ENCODE peak calls at places on chromosomes 16 and 17, in eight cellular contexts. J, X, G, S, E, T, O and C are unnamed samples.

GRCh38 chr17:35291802-35292201 is 48.9 kb downstream of the SLFN5 start:
- DNase-seq in J (no peak), X (no peak), G (no peak), S (no peak), E (no peak), T (no peak), O (no peak), C (no peak)

GRCh38 chr16:19162085-19162484 is 6.0 kb upstream of the SYT17 start:
- DNase-seq in J (no peak), X (no peak), G (no peak), S (no peak), E (no peak), T (no peak), O (no peak), C (no peak)

GRCh38 chr17:82384730-82385429 is 13.3 kb downstream of the UTS2R start:
- DNase-seq in J (peak; percentile 22), X (no peak), G (peak; percentile 88), S (peak; percentile 87), E (no peak), T (no peak), O (no peak), C (no peak)

GRCh38 chr16:22356930-22357634 is 17.3 kb downstream of the CDR2 start:
- DNase-seq in J (no peak), X (no peak), G (no peak), S (no peak), E (no peak), T (no peak), O (no peak), C (no peak)

GRCh38 chr16:86632944-86633343 is 54.6 kb downstream of the FOXL1 start:
- DNase-seq in J (no peak), X (no peak), G (no peak), S (no peak), E (no peak), T (no peak), O (no peak), C (no peak)

GRCh38 chr16:27924411-27925118 is 138.9 kb downstream of the GSG1L start:
- DNase-seq in J (peak; percentile 33), X (no peak), G (no peak), S (no peak), E (no peak), T (no peak), O (no peak), C (no peak)

GRCh38 chr17:80600586-80600985 is 55.9 kb downstream of the RPTOR start:
- DNase-seq in J (no peak), X (no peak), G (no peak), S (no peak), E (no peak), T (no peak), O (no peak), C (no peak)

GRCh38 chr16:48182979-48183537 is 27.3 kb upstream of the ABCC12 start:
- DNase-seq in J (no peak), X (no peak), G (no peak), S (no peak), E (no peak), T (no peak), O (no peak), C (no peak)

GRCh38 chr16:48383877-48384304 is 1.3 kb downstream of the SIAH1 start:
- DNase-seq in J (peak; percentile 81), X (no peak), G (peak; percentile 27), S (no peak), E (no peak), T (peak; percentile 53), O (no peak), C (no peak)

GRCh38 chr16:55302635-55303034 is 21.4 kb upstream of the IRX6 start:
- DNase-seq in J (peak; percentile 64), X (peak; percentile 48), G (no peak), S (no peak), E (no peak), T (no peak), O (no peak), C (no peak)

GRCh38 chr17:75504347-75505151 is 10.8 kb downstream of the CASKIN2 start:
- DNase-seq in J (peak; percentile 49), X (peak; percentile 78), G (peak; percentile 43), S (no peak), E (no peak), T (peak; percentile 55), O (no peak), C (peak; percentile 70)

GRCh38 chr16:49027420-49027819 is 254.2 kb downstream of the CBLN1 start:
- DNase-seq in J (no peak), X (no peak), G (no peak), S (no peak), E (no peak), T (no peak), O (no peak), C (no peak)

GRCh38 chr16:1472974-1473373 is 1.9 kb downstream of the CLCN7 start:
- DNase-seq in J (no peak), X (no peak), G (no peak), S (no peak), E (no peak), T (no peak), O (no peak), C (no peak)

GRCh38 chr17:77580956-77581355 is 377.5 kb upstream of the TNRC6C start:
- DNase-seq in J (no peak), X (no peak), G (no peak), S (no peak), E (no peak), T (no peak), O (peak; percentile 5), C (no peak)

GRCh38 chr17:38712593-38712992 is 7.5 kb downstream of the MLLT6 start:
- DNase-seq in J (no peak), X (no peak), G (no peak), S (no peak), E (no peak), T (no peak), O (no peak), C (no peak)

GRCh38 chr17:19672009-19672837 is 23.7 kb downstream of the ALDH3A2 start:
- DNase-seq in J (no peak), X (peak; percentile 1), G (peak; percentile 65), S (no peak), E (no peak), T (peak; percentile 62), O (peak; percentile 68), C (no peak)

GRCh38 chr16:927931-928330 is 42.9 kb downstream of the LMF1 start:
- DNase-seq in J (no peak), X (no peak), G (no peak), S (no peak), E (no peak), T (no peak), O (no peak), C (no peak)

GRCh38 chr17:47945529-47946508 is 4.4 kb downstream of the PNPO start:
- DNase-seq in J (no peak), X (no peak), G (peak; percentile 57), S (no peak), E (no peak), T (no peak), O (no peak), C (no peak)
- H3K27ac ChIP-seq in J (no peak overlapping the region), X (no peak overlapping the region), G (peak overlapping the region; percentile 99), S (peak overlapping the region; percentile 95), E (peak overlapping the region; percentile 44), T (peak overlapping the region; percentile 86), O (peak overlapping the region; percentile 56), C (no peak overlapping the region)

DNA sequence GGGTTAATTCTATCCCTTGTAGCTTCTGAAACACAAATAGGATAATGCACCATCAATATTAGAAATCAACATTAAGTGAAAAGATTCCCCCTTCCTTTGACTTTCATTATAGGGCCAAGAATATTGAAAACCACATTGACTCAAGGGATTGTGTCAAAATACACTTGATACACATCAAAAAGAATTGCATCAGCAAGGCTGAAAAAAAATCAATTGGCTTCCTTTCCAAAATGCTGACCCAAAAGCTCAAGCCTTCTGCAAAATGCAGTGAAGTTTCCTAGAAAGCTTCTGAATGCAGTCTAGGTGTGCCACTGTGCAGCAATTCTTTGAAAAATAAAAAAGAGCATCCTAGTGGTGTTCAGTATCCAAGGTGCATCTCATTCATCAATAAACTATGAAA is 674.4 kb downstream of the TOX3 start:
- DNase-seq in J (no peak), X (no peak), G (no peak), S (no peak), E (no peak), T (no peak), O (no peak), C (no peak)
- H3K4me3 ChIP-seq in J (no peak overlapping the region), X (no peak overlapping the region), G (no peak overlapping the region), S (no peak overlapping the region), E (no peak overlapping the region), T (no peak overlapping the region), O (no peak overlapping the region), C (no peak overlapping the region)

DNA sequence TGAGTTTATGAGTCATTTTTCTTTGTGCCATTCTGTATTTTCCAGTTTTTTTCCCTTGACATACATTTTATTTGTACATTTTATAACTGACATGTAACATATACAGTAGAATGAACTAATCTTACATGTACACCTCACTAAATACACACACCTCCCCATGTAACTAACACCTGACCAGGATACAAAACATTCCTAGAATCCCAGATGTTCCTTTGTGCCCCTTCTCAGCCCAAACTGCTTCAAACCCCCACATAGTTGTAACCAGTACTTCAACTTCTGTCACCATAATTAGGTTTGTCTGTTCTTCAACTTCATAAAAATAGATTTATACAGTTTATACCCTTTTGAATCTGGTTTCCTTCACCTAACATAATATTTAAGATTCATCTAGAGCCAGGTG is 73.5 kb downstream of the BRIP1 start:
- DNase-seq in J (no peak), X (no peak), G (no peak), S (no peak), E (no peak), T (no peak), O (no peak), C (no peak)
- H3K27ac ChIP-seq in J (no peak overlapping the region), X (no peak overlapping the region), G (no peak overlapping the region), S (no peak overlapping the region), E (no peak overlapping the region), T (no peak overlapping the region), O (no peak overlapping the region), C (no peak overlapping the region)

GRCh38 chr16:79714440-79714839 is 113.9 kb upstream of the MAF start:
- DNase-seq in J (no peak), X (no peak), G (no peak), S (no peak), E (no peak), T (no peak), O (no peak), C (no peak)

GRCh38 chr16:79713609-79714309 is 113.2 kb upstream of the MAF start:
- DNase-seq in J (no peak), X (no peak), G (no peak), S (no peak), E (no peak), T (no peak), O (no peak), C (no peak)

GRCh38 chr16:79717324-79717848 is 116.8 kb upstream of the MAF start:
- DNase-seq in J (peak; percentile 52), X (no peak), G (no peak), S (no peak), E (no peak), T (no peak), O (no peak), C (no peak)

GRCh38 chr16:79716645-79717323 is 116.2 kb upstream of the MAF start:
- DNase-seq in J (no peak), X (no peak), G (no peak), S (no peak), E (no peak), T (no peak), O (no peak), C (no peak)

DNA sequence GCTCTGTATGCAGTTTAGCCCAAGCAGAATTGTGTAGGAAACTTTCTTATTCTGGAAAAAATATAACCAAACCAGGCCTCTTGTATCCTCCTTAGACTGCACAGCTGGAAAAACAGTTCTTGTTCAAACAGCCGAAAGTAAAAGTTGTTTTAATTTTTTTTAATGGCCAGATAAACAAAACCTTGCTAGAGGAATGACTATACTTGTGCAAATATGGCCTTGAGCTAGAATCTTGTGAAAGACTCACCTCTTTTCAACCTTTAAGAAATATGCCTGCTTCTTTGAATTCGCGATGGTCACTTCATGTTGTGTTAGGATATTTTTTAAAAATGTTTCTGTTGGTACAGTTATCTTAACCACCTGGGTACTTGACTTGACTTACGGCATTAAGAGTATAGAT is 114.6 kb upstream of the MAF start:
- DNase-seq in J (no peak), X (no peak), G (no peak), S (no peak), E (no peak), T (no peak), O (no peak), C (no peak)
- H3K4me3 ChIP-seq in J (no peak overlapping the region), X (no peak overlapping the region), G (no peak overlapping the region), S (no peak overlapping the region), E (no peak overlapping the region), T (no peak overlapping the region), O (no peak overlapping the region), C (no peak overlapping the region)